ENCODE peak calls at places on chromosomes 3 and 15, in ten cellular contexts. W, P, Q, Y, X, K, C, B, M and S are unnamed samples.

GRCh38 chr15:42603978-42604377 is 28.6 kb downstream of the STARD9 start:
- DNase-seq in W (no peak), P (no peak), Q (no peak), Y (no peak), X (no peak), K (no peak), C (no peak), B (no peak), M (no peak), S (no peak)

GRCh38 chr3:10193692-10194327 is 29.1 kb downstream of the IRAK2 start:
- DNase-seq in W (no peak), P (no peak), Q (no peak), Y (no peak), X (no peak), K (no peak), C (no peak), B (no peak), M (no peak), S (no peak)

GRCh38 chr3:43790060-43790459 is 99.3 kb downstream of the ABHD5 start:
- DNase-seq in W (no peak), P (no peak), Q (no peak), Y (no peak), X (no peak), K (no peak), C (no peak), B (no peak), M (no peak), S (no peak)

GRCh38 chr3:65995030-65995429 is 43.7 kb downstream of the MAGI1 start:
- DNase-seq in W (no peak), P (no peak), Q (no peak), Y (no peak), X (no peak), K (no peak), C (peak), B (no peak), M (no peak), S (no peak)

GRCh38 chr3:169966951-169967915 is 626 bp downstream of the SEC62 start:
- DNase-seq in W (peak), P (no peak), Q (no peak), Y (no peak), X (peak), K (no peak), C (no peak), B (peak), M (peak), S (no peak)

GRCh38 chr3:60048447-60048848 is 998.6 kb upstream of the CFAP20DC start:
- DNase-seq in W (no peak), P (no peak), Q (no peak), Y (no peak), X (no peak), K (no peak), C (no peak), B (no peak), M (no peak), S (no peak)

GRCh38 chr15:72319360-72319984 is 485 bp downstream of the CELF6 start:
- DNase-seq in W (peak), P (no peak), Q (no peak), Y (peak), X (peak), K (no peak), C (no peak), B (peak), M (peak), S (no peak)

GRCh38 chr3:113532698-113533533 is 561 bp downstream of the SIDT1 start:
- DNase-seq in W (peak), P (no peak), Q (no peak), Y (peak), X (no peak), K (no peak), C (no peak), B (peak), M (no peak), S (no peak)

GRCh38 chr3:159839561-159840379 is 148.9 kb upstream of the IL12A start:
- DNase-seq in W (peak), P (no peak), Q (no peak), Y (peak), X (no peak), K (no peak), C (no peak), B (peak), M (no peak), S (no peak)

GRCh38 chr3:66473181-66473580 is 27.6 kb downstream of the LRIG1 start:
- DNase-seq in W (no peak), P (no peak), Q (no peak), Y (no peak), X (no peak), K (no peak), C (no peak), B (no peak), M (no peak), S (no peak)

GRCh38 chr3:186669378-186670084 is 3.7 kb downstream of the HRG start:
- DNase-seq in W (no peak), P (no peak), Q (no peak), Y (no peak), X (no peak), K (no peak), C (no peak), B (no peak), M (peak), S (no peak)

GRCh38 chr15:77295446-77295845 is 124.5 kb downstream of the PEAK1 start:
- DNase-seq in W (no peak), P (no peak), Q (no peak), Y (no peak), X (no peak), K (no peak), C (peak), B (no peak), M (no peak), S (peak)

GRCh38 chr3:196323723-196324122 is 5.7 kb upstream of the DYNLT2B start:
- DNase-seq in W (peak), P (no peak), Q (no peak), Y (no peak), X (no peak), K (no peak), C (no peak), B (peak), M (no peak), S (no peak)